ENCODE peak calls at places on chromosomes 7 and 10, in six cellular contexts. K is GM12865, L is aorta, P is EL, N is Right ventricle myocardium superior, D is type B pancreatic cell. V is an unnamed sample.

GRCh38 chr10:133113146-133113830 is 25.6 kb downstream of the ADGRA1 start:
- DNase-seq in K (no peak), L (no peak), P (no peak), N (no peak), D (no peak), V (no peak)

GRCh38 chr10:129309565-129309964 is 157.5 kb upstream of the MGMT start:
- DNase-seq in K (no peak), L (no peak), P (no peak), N (no peak), D (no peak), V (no peak)

GRCh38 chr10:71244638-71245419 is 32.5 kb downstream of the UNC5B start:
- DNase-seq in K (peak; percentile 15), L (peak; percentile 79), P (peak; percentile 80), N (peak; percentile 78), D (no peak), V (peak; percentile 84)

GRCh38 chr10:63935705-63936104 is 414.5 kb downstream of the REEP3 start:
- DNase-seq in K (peak; percentile 8), L (no peak), P (no peak), N (no peak), D (no peak), V (no peak)

GRCh38 chr10:11080564-11080984 is 62.9 kb downstream of the CELF2 start:
- DNase-seq in K (peak; percentile 75), L (no peak), P (no peak), N (no peak), D (no peak), V (no peak)

GRCh38 chr7:47763063-47763974 is 181.4 kb upstream of the TNS3 start:
- DNase-seq in K (no peak), L (no peak), P (peak; percentile 91), N (no peak), D (no peak), V (no peak)

GRCh38 chr7:159070422-159071148 is 74.1 kb downstream of the VIPR2 start:
- DNase-seq in K (peak; percentile 33), L (peak; percentile 60), P (no peak), N (no peak), D (no peak), V (no peak)

GRCh38 chr7:50393547-50394252 is 56.5 kb downstream of the FIGNL1 start:
- DNase-seq in K (peak; percentile 73), L (no peak), P (no peak), N (no peak), D (no peak), V (no peak)

GRCh38 chr10:30565449-30565848 is 64.1 kb downstream of the LYZL2 start:
- DNase-seq in K (no peak), L (no peak), P (no peak), N (no peak), D (no peak), V (no peak)

GRCh38 chr10:77571490-77571889 is 66.1 kb downstream of the KCNMA1 start:
- DNase-seq in K (no peak), L (no peak), P (no peak), N (no peak), D (no peak), V (peak; percentile 81)

GRCh38 chr7:14521183-14521582 is 381.4 kb downstream of the DGKB start:
- DNase-seq in K (no peak), L (no peak), P (no peak), N (no peak), D (no peak), V (no peak)

GRCh38 chr7:65342723-65343629 is 30.7 kb upstream of the ZNF92 start:
- DNase-seq in K (no peak), L (no peak), P (no peak), N (no peak), D (no peak), V (no peak)

GRCh38 chr7:108347616-108348015 is 108.6 kb downstream of the NRCAM start:
- DNase-seq in K (no peak), L (no peak), P (peak; percentile 51), N (no peak), D (no peak), V (no peak)

GRCh38 chr10:69180525-69181204 is 631 bp downstream of the SUPV3L1 start:
- DNase-seq in K (peak; percentile 22), L (peak; percentile 57), P (peak; percentile 20), N (peak; percentile 48), D (no peak), V (no peak)

GRCh38 chr10:79346388-79347225 is 662 bp upstream of the PPIF start:
- DNase-seq in K (peak; percentile 24), L (peak; percentile 55), P (no peak), N (no peak), D (no peak), V (peak; percentile 71)

GRCh38 chr7:157006829-157007469 is 3.5 kb downstream of the MNX1 start:
- DNase-seq in K (no peak), L (no peak), P (no peak), N (no peak), D (no peak), V (no peak)

GRCh38 chr10:30583778-30584415 is 45.7 kb downstream of the LYZL2 start:
- DNase-seq in K (peak; percentile 77), L (peak; percentile 73), P (peak; percentile 71), N (peak; percentile 64), D (no peak), V (peak; percentile 86)

GRCh38 chr10:114174462-114175190 is 623 bp upstream of the CCDC186 start:
- DNase-seq in K (peak; percentile 34), L (peak; percentile 66), P (no peak), N (peak; percentile 72), D (no peak), V (peak; percentile 78)